ENCODE peak calls at places on chromosome 2, in nine cellular contexts. H is heart right ventricle, J is neuronal stem cell, F is K562, U is OCI-LY7, G is fibroblast of lung, N is stomach, I is left ventricle myocardium inferior, S is lower lobe of right lung. D is an unnamed sample. For H3K4me1, the result is how much of the 10 kb centered on the place peaks cover.

GRCh38 chr2:12701786-12702660 is 14.7 kb upstream of the TRIB2 start:
- DNase-seq in H (no peak), J (no peak), F (no peak), U (no peak), G (peak), N (no peak), I (no peak), S (no peak), D (no peak)

GRCh38 chr2:111042772-111043771 is 77.6 kb upstream of the BCL2L11 start:
- DNase-seq in H (no peak), J (no peak), F (no peak), U (no peak), G (no peak), N (no peak), I (no peak), S (no peak), D (no peak)

GRCh38 chr2:73176205-73176880 is 26.0 kb upstream of the NOTO start:
- DNase-seq in H (peak), J (no peak), F (no peak), U (no peak), G (no peak), N (peak), I (peak), S (no peak), D (no peak)

GRCh38 chr2:111903516-111903915 is 5.1 kb downstream of the MERTK start:
- DNase-seq in H (no peak), J (no peak), F (no peak), U (no peak), G (no peak), N (no peak), I (no peak), S (no peak), D (no peak)

GRCh38 chr2:26292646-26293045 is 47.9 kb downstream of the HADHB start:
- DNase-seq in H (no peak), J (no peak), F (peak), U (no peak), G (peak), N (no peak), I (no peak), S (no peak), D (no peak)

GRCh38 chr2:239804161-239805042 is 220.7 kb downstream of the NDUFA10 start:
- DNase-seq in H (no peak), J (no peak), F (no peak), U (no peak), G (no peak), N (peak), I (no peak), S (no peak), D (no peak)

GRCh38 chr2:120778244-120778643 is 42.6 kb downstream of the GLI2 start:
- DNase-seq in H (no peak), J (no peak), F (no peak), U (no peak), G (peak), N (no peak), I (no peak), S (no peak), D (no peak)

GRCh38 chr2:190637331-190637734 is 11.6 kb upstream of the NAB1 start:
- DNase-seq in H (no peak), J (no peak), F (no peak), U (peak), G (peak), N (no peak), I (no peak), S (no peak), D (no peak)

GRCh38 chr2:238461916-238462315 is 35.2 kb downstream of the ASB1 start:
- DNase-seq in H (no peak), J (no peak), F (no peak), U (no peak), G (no peak), N (no peak), I (no peak), S (no peak), D (no peak)

DNA sequence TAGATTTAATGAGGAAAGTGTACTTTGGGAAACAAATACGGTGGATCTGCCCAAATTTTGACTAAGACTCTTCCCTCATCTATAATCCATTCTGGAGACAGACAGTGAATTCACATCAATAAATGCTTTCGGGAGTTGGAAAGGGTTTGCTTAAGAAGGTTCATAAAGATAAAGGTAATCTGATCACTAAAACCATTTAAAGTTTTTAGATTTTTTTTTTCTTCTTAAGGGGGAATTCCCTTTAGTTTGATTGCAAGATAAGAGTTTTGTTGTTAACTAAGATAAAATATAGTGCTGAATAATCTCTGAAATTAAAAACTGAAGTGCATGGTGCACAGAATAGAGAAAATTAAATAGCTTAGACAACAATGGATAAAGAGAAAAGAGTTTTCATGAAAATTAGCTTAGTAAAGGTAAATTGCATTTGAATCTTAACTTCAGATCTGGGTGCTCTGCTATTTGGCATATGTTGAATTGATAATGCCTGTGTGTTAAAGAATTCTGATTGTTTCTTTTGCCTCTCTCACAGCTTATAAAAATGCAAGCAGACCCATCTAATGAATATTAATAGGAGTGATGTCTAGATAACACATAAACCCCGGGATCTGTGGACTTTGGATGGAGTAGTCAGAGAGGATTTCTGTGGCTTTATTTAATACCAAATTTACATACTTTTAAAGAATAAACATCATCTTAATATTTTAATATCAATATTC is 100.8 kb downstream of the MEIS1 start:
- DNase-seq in H (no peak), J (no peak), F (no peak), U (no peak), G (no peak), N (no peak), I (no peak), S (no peak), D (no peak)
- H3K4me1 ChIP-seq in H (under half), J (under half), F (under half), U (under half), G (under half), N (under half), I (half or more), S (under half), D (under half)

GRCh38 chr2:20438334-20439192 is 8.3 kb upstream of the RHOB start:
- DNase-seq in H (no peak), J (no peak), F (no peak), U (no peak), G (peak), N (no peak), I (no peak), S (no peak), D (no peak)
- H3K4me3 ChIP-seq in H (no peak), J (no peak), F (no peak), U (no peak), G (no peak), N (no peak), I (no peak), S (no peak), D (no peak)

GRCh38 chr2:96537066-96537733 is 648 bp downstream of the ARID5A start:
- DNase-seq in H (peak), J (peak), F (peak), U (peak), G (peak), N (peak), I (peak), S (peak), D (no peak)

GRCh38 chr2:96536445-96537065 is at the start of gene ARID5A:
- DNase-seq in H (peak), J (peak), F (peak), U (peak), G (peak), N (peak), I (peak), S (peak), D (no peak)

GRCh38 chr2:96539215-96539920 is 2.8 kb downstream of the ARID5A start:
- DNase-seq in H (no peak), J (no peak), F (no peak), U (no peak), G (no peak), N (no peak), I (no peak), S (no peak), D (no peak)

GRCh38 chr2:96538487-96539214 is 2.1 kb downstream of the ARID5A start:
- DNase-seq in H (peak), J (peak), F (no peak), U (no peak), G (peak), N (peak), I (peak), S (peak), D (no peak)

DNA sequence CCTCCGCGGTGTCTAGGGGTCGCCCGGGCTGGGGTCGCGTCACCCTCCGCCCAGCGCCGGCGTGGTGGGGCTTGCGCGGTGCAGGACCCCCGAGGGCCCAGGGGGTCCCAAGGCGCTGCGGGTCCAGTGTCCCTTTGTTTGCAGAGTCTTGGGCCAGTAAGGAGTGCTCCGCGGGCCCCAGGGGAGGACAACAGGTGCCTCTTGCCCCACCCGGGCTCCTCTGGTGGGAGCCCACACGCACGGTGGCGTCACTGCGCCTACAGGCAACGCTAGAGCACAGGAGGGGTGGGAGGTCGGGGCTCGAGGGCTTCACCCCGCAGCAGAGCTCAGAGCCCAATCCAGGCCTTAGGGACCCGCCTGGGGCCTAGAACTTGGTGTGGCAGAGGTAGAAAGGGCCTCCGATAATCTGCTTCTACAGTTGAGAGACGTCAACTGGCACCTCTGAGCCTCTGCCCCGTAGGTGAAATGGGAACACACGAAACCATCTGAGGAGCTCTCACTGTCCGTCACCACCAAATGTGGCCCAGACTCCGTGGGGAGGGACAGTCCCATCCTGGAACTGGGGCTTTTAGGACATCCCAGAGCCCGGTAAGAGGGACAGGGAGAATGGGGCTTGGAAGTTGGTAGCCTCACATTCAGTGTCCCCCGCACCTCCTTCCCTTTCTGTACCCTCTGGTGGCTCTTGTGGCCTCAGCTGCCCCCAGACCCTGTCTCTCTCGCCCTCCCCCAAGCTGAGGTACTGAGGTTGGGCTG is 1.4 kb downstream of the ARID5A start:
- DNase-seq in H (peak), J (peak), F (no peak), U (no peak), G (no peak), N (no peak), I (no peak), S (no peak), D (no peak)
- H3K4me1 ChIP-seq in H (half or more), J (under half), F (under half), U (under half), G (under half), N (half or more), I (half or more), S (half or more), D (under half)

GRCh38 chr2:24077535-24077877 is 1.4 kb upstream of the SF3B6 start:
- DNase-seq in H (no peak), J (no peak), F (peak), U (no peak), G (peak), N (no peak), I (no peak), S (no peak), D (no peak)
- H3K4me3 ChIP-seq in H (peak), J (peak), F (peak), U (peak), G (peak), N (peak), I (peak), S (peak), D (peak)